ENCODE peak calls at places on chromosomes 6 and 20, in ten cellular contexts. One of them, this sample, is unnamed.

GRCh38 chr6:68108243-68108835 is 526.7 kb upstream of the ADGRB3 start:
- DNase-seq in HL-60: no peak
- DNase-seq in right atrium auricular region: no peak
- DNase-seq in A549: peak
- DNase-seq in coronary artery: no peak
- DNase-seq in OCI-LY7: no peak
- DNase-seq in caudate nucleus: no peak
- DNase-seq in CD8-positive, alpha-beta T cell: no peak
- DNase-seq in foreskin keratinocyte: peak
- DNase-seq in RWPE2: no peak
- DNase-seq in this sample: no peak

GRCh38 chr20:23646106-23646958 is 8.6 kb upstream of the CST3 start:
- DNase-seq in CD8-positive, alpha-beta T cell: no peak
- DNase-seq in HL-60: no peak
- DNase-seq in caudate nucleus: no peak
- DNase-seq in coronary artery: no peak
- DNase-seq in RWPE2: no peak
- DNase-seq in A549: no peak
- DNase-seq in foreskin keratinocyte: no peak
- DNase-seq in right atrium auricular region: no peak
- DNase-seq in OCI-LY7: no peak
- DNase-seq in this sample: no peak

GRCh38 chr6:11094411-11094851 is 797 bp downstream of the SMIM13 start:
- DNase-seq in coronary artery: peak
- DNase-seq in foreskin keratinocyte: no peak
- DNase-seq in OCI-LY7: peak
- DNase-seq in RWPE2: peak
- DNase-seq in HL-60: no peak
- DNase-seq in A549: peak
- DNase-seq in right atrium auricular region: peak
- DNase-seq in caudate nucleus: no peak
- DNase-seq in CD8-positive, alpha-beta T cell: peak
- DNase-seq in this sample: peak

GRCh38 chr6:108080010-108080780 is 5.7 kb upstream of the OSTM1 start:
- DNase-seq in right atrium auricular region: no peak
- DNase-seq in RWPE2: no peak
- DNase-seq in HL-60: no peak
- DNase-seq in coronary artery: no peak
- DNase-seq in foreskin keratinocyte: peak
- DNase-seq in A549: peak
- DNase-seq in OCI-LY7: no peak
- DNase-seq in CD8-positive, alpha-beta T cell: no peak
- DNase-seq in caudate nucleus: no peak
- DNase-seq in this sample: no peak

GRCh38 chr6:139135578-139136545 is 982 bp downstream of the HECA start:
- DNase-seq in RWPE2: no peak
- DNase-seq in HL-60: peak
- DNase-seq in caudate nucleus: no peak
- DNase-seq in A549: no peak
- DNase-seq in OCI-LY7: peak
- DNase-seq in coronary artery: no peak
- DNase-seq in foreskin keratinocyte: no peak
- DNase-seq in right atrium auricular region: peak
- DNase-seq in CD8-positive, alpha-beta T cell: peak
- DNase-seq in this sample: peak

GRCh38 chr20:59703046-59703445 is 98.7 kb downstream of the PHACTR3 start:
- DNase-seq in HL-60: no peak
- DNase-seq in right atrium auricular region: no peak
- DNase-seq in caudate nucleus: no peak
- DNase-seq in coronary artery: no peak
- DNase-seq in A549: no peak
- DNase-seq in RWPE2: no peak
- DNase-seq in foreskin keratinocyte: no peak
- DNase-seq in OCI-LY7: no peak
- DNase-seq in CD8-positive, alpha-beta T cell: no peak
- DNase-seq in this sample: no peak

GRCh38 chr20:8331740-8332412 is 199.8 kb downstream of the PLCB1 start:
- DNase-seq in OCI-LY7: no peak
- DNase-seq in coronary artery: no peak
- DNase-seq in RWPE2: no peak
- DNase-seq in CD8-positive, alpha-beta T cell: no peak
- DNase-seq in A549: no peak
- DNase-seq in caudate nucleus: peak
- DNase-seq in foreskin keratinocyte: no peak
- DNase-seq in HL-60: peak
- DNase-seq in right atrium auricular region: no peak
- DNase-seq in this sample: no peak

GRCh38 chr6:126682440-126682839 is 342.5 kb downstream of the CENPW start:
- DNase-seq in caudate nucleus: no peak
- DNase-seq in HL-60: no peak
- DNase-seq in coronary artery: no peak
- DNase-seq in right atrium auricular region: no peak
- DNase-seq in A549: no peak
- DNase-seq in OCI-LY7: no peak
- DNase-seq in RWPE2: no peak
- DNase-seq in CD8-positive, alpha-beta T cell: no peak
- DNase-seq in foreskin keratinocyte: no peak
- DNase-seq in this sample: no peak

GRCh38 chr6:78528926-78529325 is 338.4 kb upstream of the IRAK1BP1 start:
- DNase-seq in RWPE2: no peak
- DNase-seq in A549: no peak
- DNase-seq in OCI-LY7: no peak
- DNase-seq in coronary artery: no peak
- DNase-seq in CD8-positive, alpha-beta T cell: no peak
- DNase-seq in HL-60: no peak
- DNase-seq in foreskin keratinocyte: no peak
- DNase-seq in right atrium auricular region: no peak
- DNase-seq in caudate nucleus: no peak
- DNase-seq in this sample: no peak

GRCh38 chr6:23445157-23445710 is 680.8 kb upstream of the NRSN1 start:
- DNase-seq in caudate nucleus: no peak
- DNase-seq in OCI-LY7: no peak
- DNase-seq in A549: no peak
- DNase-seq in right atrium auricular region: no peak
- DNase-seq in RWPE2: no peak
- DNase-seq in foreskin keratinocyte: no peak
- DNase-seq in HL-60: no peak
- DNase-seq in CD8-positive, alpha-beta T cell: no peak
- DNase-seq in coronary artery: no peak
- DNase-seq in this sample: no peak

DNA sequence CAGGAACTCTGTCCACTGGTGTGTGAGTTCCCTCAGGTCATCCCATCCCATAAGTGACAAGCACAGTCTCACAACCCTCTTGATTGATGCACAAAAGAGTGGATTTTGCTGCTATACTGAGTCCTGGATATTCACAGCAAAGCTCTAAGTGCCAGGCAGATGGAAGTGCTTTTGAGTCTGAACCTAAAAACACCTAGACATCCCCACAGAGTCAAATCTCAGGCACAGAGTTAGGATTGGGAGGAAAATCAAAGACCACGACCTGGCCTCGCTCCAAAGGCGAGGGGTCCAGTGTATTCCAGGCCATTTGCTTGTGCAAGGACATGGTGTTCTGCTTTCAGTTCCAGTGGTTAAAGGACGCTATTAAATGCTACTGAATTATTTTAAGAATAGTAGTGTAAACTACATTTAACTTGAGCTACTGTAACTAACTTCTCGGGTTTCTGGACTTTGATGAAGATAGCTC is 56.8 kb downstream of the RREB1 start:
- DNase-seq in CD8-positive, alpha-beta T cell: no peak
- DNase-seq in foreskin keratinocyte: no peak
- DNase-seq in HL-60: no peak
- DNase-seq in coronary artery: no peak
- DNase-seq in RWPE2: no peak
- DNase-seq in right atrium auricular region: no peak
- DNase-seq in OCI-LY7: no peak
- DNase-seq in A549: no peak
- DNase-seq in caudate nucleus: no peak
- DNase-seq in this sample: no peak
- H3K27ac ChIP-seq in CD8-positive, alpha-beta T cell: no peak
- H3K27ac ChIP-seq in foreskin keratinocyte: no peak
- H3K27ac ChIP-seq in HL-60: peak
- H3K27ac ChIP-seq in coronary artery: no peak
- H3K27ac ChIP-seq in RWPE2: no peak
- H3K27ac ChIP-seq in right atrium auricular region: peak
- H3K27ac ChIP-seq in OCI-LY7: no peak
- H3K27ac ChIP-seq in A549: no peak
- H3K27ac ChIP-seq in caudate nucleus: no peak
- H3K27ac ChIP-seq in this sample: peak

DNA sequence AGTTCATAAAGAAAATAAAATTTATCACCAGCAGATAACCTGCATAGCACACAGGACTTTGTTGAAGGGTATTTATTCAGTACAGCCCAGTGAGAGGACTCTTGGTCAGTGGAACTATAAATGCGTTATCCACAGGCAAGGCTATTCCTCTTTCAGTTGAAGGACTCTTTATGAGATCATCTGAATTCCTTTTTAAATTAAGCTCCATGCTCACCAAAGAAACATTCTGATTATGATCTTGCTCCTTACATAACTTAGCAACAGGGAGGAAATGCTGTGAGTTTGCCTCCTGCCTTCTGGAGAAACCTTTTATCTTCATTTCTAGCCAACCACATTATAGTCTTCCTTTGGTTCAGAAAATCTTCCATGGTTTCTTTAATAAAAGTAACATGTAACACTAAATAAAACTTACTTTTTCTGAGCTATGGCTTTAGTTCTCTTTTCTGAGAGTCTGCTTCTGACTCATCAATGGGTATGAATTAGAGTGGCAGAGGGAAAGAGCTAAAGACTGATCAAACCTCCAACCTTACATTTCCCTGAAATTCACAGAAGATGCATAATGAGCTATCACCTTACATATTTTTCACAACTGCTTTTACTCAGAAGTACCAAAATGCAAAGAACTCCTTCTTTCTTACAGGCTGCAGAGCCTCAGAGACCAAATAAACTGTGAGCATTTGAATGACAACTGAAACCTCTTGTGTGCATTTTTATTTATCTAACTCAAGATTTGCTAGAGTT is 267.2 kb downstream of the ADGRG6 start:
- DNase-seq in coronary artery: no peak
- DNase-seq in CD8-positive, alpha-beta T cell: no peak
- DNase-seq in HL-60: no peak
- DNase-seq in caudate nucleus: no peak
- DNase-seq in foreskin keratinocyte: no peak
- DNase-seq in A549: no peak
- DNase-seq in right atrium auricular region: no peak
- DNase-seq in OCI-LY7: no peak
- DNase-seq in RWPE2: no peak
- DNase-seq in this sample: no peak
- H3K27ac ChIP-seq in coronary artery: peak
- H3K27ac ChIP-seq in CD8-positive, alpha-beta T cell: no peak
- H3K27ac ChIP-seq in HL-60: no peak
- H3K27ac ChIP-seq in caudate nucleus: no peak
- H3K27ac ChIP-seq in foreskin keratinocyte: no peak
- H3K27ac ChIP-seq in A549: no peak
- H3K27ac ChIP-seq in right atrium auricular region: no peak
- H3K27ac ChIP-seq in OCI-LY7: no peak
- H3K27ac ChIP-seq in RWPE2: peak
- H3K27ac ChIP-seq in this sample: peak

DNA sequence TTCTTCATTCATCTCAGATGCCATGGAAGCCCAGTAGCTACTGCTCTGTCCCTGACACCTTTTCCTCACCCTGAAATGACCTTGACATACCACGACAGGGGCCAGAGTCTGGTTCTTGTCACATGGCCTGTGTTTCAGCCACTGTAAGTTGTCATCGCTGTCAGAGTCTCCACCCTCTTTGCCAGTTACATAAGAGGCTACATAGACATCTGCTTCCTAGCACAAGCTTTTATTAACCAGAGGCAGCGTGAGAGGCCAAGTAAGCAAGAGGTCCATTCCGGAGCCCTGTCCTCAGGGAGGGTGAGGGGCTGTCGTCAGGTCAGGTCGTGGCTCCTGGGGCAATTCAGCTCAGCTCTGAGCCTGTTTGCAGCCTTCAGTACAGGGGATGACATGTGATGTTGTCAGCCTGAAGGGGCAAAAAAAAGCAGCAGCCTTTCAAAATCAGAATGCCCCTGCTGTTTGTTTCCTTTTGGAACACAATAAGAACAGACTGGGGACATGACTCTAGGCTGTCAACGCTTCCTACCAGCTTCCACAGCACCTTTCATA is 146.3 kb downstream of the MTFR2 start:
- DNase-seq in HL-60: no peak
- DNase-seq in OCI-LY7: no peak
- DNase-seq in A549: no peak
- DNase-seq in CD8-positive, alpha-beta T cell: no peak
- DNase-seq in coronary artery: no peak
- DNase-seq in caudate nucleus: no peak
- DNase-seq in foreskin keratinocyte: no peak
- DNase-seq in right atrium auricular region: peak
- DNase-seq in RWPE2: no peak
- DNase-seq in this sample: no peak
- H3K27ac ChIP-seq in HL-60: no peak
- H3K27ac ChIP-seq in OCI-LY7: no peak
- H3K27ac ChIP-seq in A549: no peak
- H3K27ac ChIP-seq in CD8-positive, alpha-beta T cell: no peak
- H3K27ac ChIP-seq in coronary artery: peak
- H3K27ac ChIP-seq in caudate nucleus: peak
- H3K27ac ChIP-seq in foreskin keratinocyte: no peak
- H3K27ac ChIP-seq in right atrium auricular region: peak
- H3K27ac ChIP-seq in RWPE2: no peak
- H3K27ac ChIP-seq in this sample: peak

GRCh38 chr20:3532089-3532615 is 61.3 kb downstream of the ATRN start:
- DNase-seq in CD8-positive, alpha-beta T cell: no peak
- DNase-seq in OCI-LY7: no peak
- DNase-seq in right atrium auricular region: no peak
- DNase-seq in foreskin keratinocyte: no peak
- DNase-seq in coronary artery: no peak
- DNase-seq in A549: no peak
- DNase-seq in caudate nucleus: no peak
- DNase-seq in HL-60: no peak
- DNase-seq in RWPE2: no peak
- DNase-seq in this sample: no peak
- H3K27ac ChIP-seq in CD8-positive, alpha-beta T cell: no peak
- H3K27ac ChIP-seq in OCI-LY7: no peak
- H3K27ac ChIP-seq in right atrium auricular region: no peak
- H3K27ac ChIP-seq in foreskin keratinocyte: no peak
- H3K27ac ChIP-seq in coronary artery: no peak
- H3K27ac ChIP-seq in A549: no peak
- H3K27ac ChIP-seq in caudate nucleus: no peak
- H3K27ac ChIP-seq in HL-60: no peak
- H3K27ac ChIP-seq in RWPE2: no peak
- H3K27ac ChIP-seq in this sample: no peak

GRCh38 chr20:61123286-61123685 is 128.8 kb upstream of the CDH4 start:
- DNase-seq in OCI-LY7: no peak
- DNase-seq in RWPE2: no peak
- DNase-seq in coronary artery: no peak
- DNase-seq in caudate nucleus: no peak
- DNase-seq in right atrium auricular region: no peak
- DNase-seq in A549: no peak
- DNase-seq in foreskin keratinocyte: no peak
- DNase-seq in HL-60: no peak
- DNase-seq in CD8-positive, alpha-beta T cell: no peak
- DNase-seq in this sample: peak
- H3K27ac ChIP-seq in OCI-LY7: no peak
- H3K27ac ChIP-seq in RWPE2: no peak
- H3K27ac ChIP-seq in coronary artery: no peak
- H3K27ac ChIP-seq in caudate nucleus: no peak
- H3K27ac ChIP-seq in right atrium auricular region: no peak
- H3K27ac ChIP-seq in A549: peak
- H3K27ac ChIP-seq in foreskin keratinocyte: no peak
- H3K27ac ChIP-seq in HL-60: no peak
- H3K27ac ChIP-seq in CD8-positive, alpha-beta T cell: no peak
- H3K27ac ChIP-seq in this sample: no peak